ENCODE peak calls at places on chromosome 13, in ten cellular contexts. C is CD8-positive, alpha-beta memory T cell; Q is hepatocyte; X is GM23248; Y is body of pancreas; N is gastrocnemius medialis; T is aorta; L is thoracic aorta; M is IMR-90; E is vagina. K is an unnamed sample. For H3K27me3, the result is how much of the 10 kb centered on the place peaks cover.

GRCh38 chr13:24288870-24289269 is 20.5 kb upstream of the C1QTNF9 start:
- DNase-seq in E (no peak), L (no peak), Q (no peak), N (no peak), T (no peak), X (no peak), C (no peak), M (peak), Y (no peak), K (no peak)

GRCh38 chr13:96762876-96763275 is 231.4 kb downstream of the OXGR1 start:
- DNase-seq in N (no peak), C (no peak), X (peak), Y (no peak), M (no peak), Q (no peak), L (no peak), T (no peak), E (no peak), K (no peak)

GRCh38 chr13:44221657-44222056 is 152.0 kb upstream of the SERP2 start:
- DNase-seq in M (no peak), X (no peak), C (no peak), E (no peak), Y (no peak), T (no peak), N (no peak), Q (no peak), L (no peak), K (no peak)

GRCh38 chr13:106432636-106433035 is 102.8 kb downstream of the EFNB2 start:
- DNase-seq in X (peak), Q (no peak), L (no peak), Y (no peak), N (no peak), M (no peak), C (no peak), T (no peak), E (no peak), K (no peak)

GRCh38 chr13:30610311-30610710 is 7.4 kb upstream of the USPL1 start:
- DNase-seq in L (no peak), M (no peak), E (no peak), T (no peak), N (no peak), X (no peak), Q (no peak), Y (peak), C (no peak), K (no peak)

GRCh38 chr13:111899714-111900389 is 167.1 kb upstream of the SOX1 start:
- DNase-seq in N (no peak), Q (no peak), X (no peak), T (no peak), M (no peak), C (no peak), Y (no peak), E (peak), L (no peak), K (no peak)

GRCh38 chr13:37715606-37716015 is 117.0 kb upstream of the POSTN start:
- DNase-seq in M (peak), X (peak), E (no peak), N (no peak), C (no peak), T (peak), Y (no peak), Q (no peak), L (no peak), K (no peak)

GRCh38 chr13:93080587-93080986 is 146.0 kb upstream of the GPC6 start:
- DNase-seq in X (no peak), E (no peak), C (no peak), M (peak), Y (no peak), L (no peak), T (no peak), Q (no peak), N (no peak), K (no peak)

GRCh38 chr13:42110410-42111155 is 62.1 kb downstream of the DGKH start:
- DNase-seq in N (no peak), Y (no peak), T (no peak), E (no peak), X (peak), M (peak), L (no peak), Q (peak), C (peak), K (peak)

GRCh38 chr13:20728579-20729300 is 25.2 kb downstream of the IL17D start:
- DNase-seq in M (no peak), N (peak), Q (no peak), L (no peak), Y (no peak), C (no peak), T (no peak), E (no peak), X (peak), K (no peak)

GRCh38 chr13:20127563-20128458 is 33.0 kb downstream of the GJA3 start:
- DNase-seq in E (no peak), Y (peak), N (peak), X (peak), M (peak), Q (peak), T (peak), L (no peak), C (peak), K (peak)

GRCh38 chr13:98200211-98200878 is 23.3 kb upstream of the RNF113B start:
- DNase-seq in Q (no peak), Y (no peak), L (no peak), M (no peak), C (no peak), T (no peak), N (no peak), X (no peak), E (no peak), K (no peak)

GRCh38 chr13:76886292-76887061 is at the start of gene KCTD12:
- DNase-seq in C (peak), T (peak), Y (peak), L (peak), Q (peak), E (no peak), N (peak), X (peak), M (peak), K (peak)

GRCh38 chr13:30276178-30276577 is 31.2 kb downstream of the KATNAL1 start:
- DNase-seq in Q (no peak), E (no peak), T (no peak), Y (no peak), M (no peak), N (no peak), L (no peak), C (no peak), X (no peak), K (no peak)

GRCh38 chr13:25037057-25037813 is 58.7 kb upstream of the PABPC3 start:
- DNase-seq in Y (peak), T (no peak), E (no peak), Q (peak), X (peak), M (peak), N (no peak), C (peak), L (no peak), K (peak)

GRCh38 chr13:23966221-23966690 is 69.0 kb upstream of the C1QTNF9B start:
- DNase-seq in Y (no peak), L (no peak), T (no peak), C (no peak), X (no peak), Q (no peak), N (no peak), M (no peak), E (no peak), K (no peak)

GRCh38 chr13:52449323-52450011 is 967 bp downstream of the VPS36 start:
- DNase-seq in N (no peak), Y (no peak), E (no peak), T (no peak), L (no peak), C (no peak), M (no peak), X (no peak), Q (no peak), K (no peak)

GRCh38 chr13:26132756-26133155 is 80.9 kb upstream of the SHISA2 start:
- DNase-seq in L (no peak), X (peak), N (no peak), T (no peak), C (no peak), Y (no peak), E (no peak), M (peak), Q (no peak), K (no peak)

GRCh38 chr13:30923423-30923822 is 9.0 kb upstream of the TEX26 start:
- DNase-seq in M (no peak), C (no peak), Y (no peak), X (no peak), L (no peak), T (no peak), N (no peak), E (no peak), Q (no peak), K (no peak)

GRCh38 chr13:73146705-73147104 is 87.9 kb downstream of the KLF5 start:
- DNase-seq in Q (no peak), M (peak), X (no peak), Y (no peak), E (no peak), N (no peak), C (no peak), T (no peak), L (no peak), K (no peak)

GRCh38 chr13:113141591-113141950 is 16.9 kb upstream of the PROZ start:
- DNase-seq in N (no peak), Y (no peak), E (no peak), C (no peak), T (peak), Q (no peak), M (no peak), X (no peak), L (no peak), K (no peak)

GRCh38 chr13:97028441-97029299 is 34.4 kb upstream of the OXGR1 start:
- DNase-seq in T (peak), C (no peak), L (no peak), E (no peak), Y (peak), Q (peak), M (peak), N (no peak), X (peak), K (peak)

GRCh38 chr13:44004881-44005280 is 125.2 kb downstream of the LACC1 start:
- DNase-seq in N (no peak), L (no peak), E (no peak), C (no peak), Q (peak), T (no peak), Y (no peak), X (peak), M (peak), K (no peak)

GRCh38 chr13:98434060-98434459 is 142.8 kb downstream of the STK24 start:
- DNase-seq in C (no peak), T (no peak), L (no peak), E (no peak), Q (no peak), Y (no peak), M (no peak), N (no peak), X (no peak), K (no peak)

GRCh38 chr13:102587916-102588315 is 8.9 kb upstream of the TPP2 start:
- DNase-seq in L (no peak), C (no peak), X (no peak), N (no peak), Q (no peak), E (no peak), Y (no peak), T (no peak), M (no peak), K (no peak)

GRCh38 chr13:30818323-30818960 is 83.1 kb downstream of the ALOX5AP start:
- DNase-seq in N (no peak), Y (no peak), T (peak), X (peak), C (no peak), E (no peak), M (peak), L (peak), Q (peak), K (no peak)

GRCh38 chr13:48890386-48890785 is 85.3 kb upstream of the FNDC3A start:
- DNase-seq in T (no peak), C (no peak), N (no peak), Y (no peak), M (no peak), X (peak), L (no peak), Q (no peak), E (no peak), K (no peak)

GRCh38 chr13:71864094-71864980 is 2.7 kb downstream of the DACH1 start:
- DNase-seq in X (no peak), L (no peak), C (no peak), M (no peak), E (no peak), Y (peak), T (peak), Q (peak), N (no peak), K (peak)

DNA sequence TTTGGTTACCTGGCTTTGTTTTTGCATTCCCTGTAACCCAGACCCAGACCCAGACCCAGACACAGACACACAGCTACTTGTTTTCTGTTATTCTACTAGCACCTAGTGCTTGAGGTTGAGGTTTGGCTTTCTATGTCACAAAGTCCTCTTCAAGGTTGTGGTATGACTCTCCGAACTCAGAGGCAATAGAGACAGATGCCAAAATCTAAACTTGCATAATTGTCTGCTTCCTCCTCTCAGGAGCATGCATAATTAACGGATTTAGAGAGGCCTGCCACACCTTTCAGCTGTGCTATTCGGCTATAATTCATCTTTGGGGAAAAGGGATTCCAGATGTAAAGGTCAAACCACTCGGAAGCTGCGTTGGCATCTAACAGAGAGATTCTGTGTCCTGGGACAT is 193.8 kb downstream of the TDRD3 start:
- DNase-seq in X (peak), C (no peak), N (no peak), L (no peak), E (no peak), Q (no peak), T (no peak), Y (no peak), M (no peak), K (no peak)
- H3K27me3 ChIP-seq in X (half or more), C (under half), N (under half), L (under half), E (under half), Q (under half), T (under half), Y (under half), M (under half), K (under half)

GRCh38 chr13:50722437-50723125 is 120.9 kb downstream of the DLEU7 start:
- DNase-seq in C (no peak), Q (no peak), M (no peak), X (peak), E (no peak), T (no peak), N (no peak), Y (no peak), L (no peak), K (no peak)
- H3K27me3 ChIP-seq in C (under half), Q (under half), M (under half), X (under half), E (under half), T (under half), N (under half), Y (under half), L (under half), K (under half)

GRCh38 chr13:27978301-27978968 is 9.3 kb upstream of the CDX2 start:
- DNase-seq in M (no peak), N (no peak), T (no peak), Q (peak), L (no peak), C (no peak), X (no peak), Y (no peak), E (no peak), K (peak)
- H3K27me3 ChIP-seq in M (half or more), N (half or more), T (under half), Q (half or more), L (under half), C (under half), X (half or more), Y (under half), E (under half), K (under half)

GRCh38 chr13:32850311-32851052 is 165.7 kb upstream of the KL start:
- DNase-seq in X (peak), Y (no peak), N (no peak), L (no peak), Q (no peak), T (no peak), C (no peak), M (no peak), E (no peak), K (no peak)
- H3K27me3 ChIP-seq in X (under half), Y (under half), N (under half), L (under half), Q (under half), T (under half), C (under half), M (under half), E (under half), K (under half)

DNA sequence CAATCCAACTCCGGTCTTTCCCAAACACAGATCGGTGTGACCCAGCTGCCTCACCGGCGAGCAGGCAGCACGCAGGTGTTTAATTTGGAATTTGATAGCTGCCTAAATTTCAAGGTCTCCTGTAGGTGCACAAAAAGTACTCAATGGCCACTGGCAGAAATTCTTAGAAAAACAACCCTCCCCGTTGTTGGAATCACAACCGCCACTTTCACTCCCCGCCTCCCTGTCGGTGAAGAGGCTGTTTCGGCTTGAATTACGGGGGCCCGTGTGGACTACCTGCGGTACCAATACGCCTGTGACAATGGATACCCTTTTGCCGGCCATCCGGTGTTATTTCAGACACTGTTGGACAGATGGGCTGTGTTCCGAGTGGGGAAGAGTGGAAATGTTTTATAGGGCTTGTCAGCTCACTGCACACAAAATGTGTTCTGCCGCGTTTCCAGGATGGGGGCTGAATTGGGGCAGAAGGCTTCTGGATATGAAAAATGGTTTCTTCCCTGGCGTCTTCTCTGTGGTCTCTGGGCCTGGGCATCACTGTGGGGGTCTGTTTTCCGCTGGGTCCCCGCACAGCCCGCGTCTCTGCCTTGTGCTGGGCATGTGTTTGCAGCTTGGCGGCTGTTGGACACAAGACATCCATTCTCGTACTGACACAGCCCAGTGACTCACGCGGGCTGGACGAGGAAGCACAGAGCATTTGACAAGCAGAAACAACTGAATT is 45.4 kb downstream of the ZIC5 start:
- DNase-seq in T (no peak), N (no peak), C (no peak), Y (peak), L (no peak), Q (no peak), X (peak), M (peak), E (no peak), K (peak)
- H3K27me3 ChIP-seq in T (under half), N (half or more), C (under half), Y (under half), L (under half), Q (under half), X (under half), M (under half), E (under half), K (under half)

DNA sequence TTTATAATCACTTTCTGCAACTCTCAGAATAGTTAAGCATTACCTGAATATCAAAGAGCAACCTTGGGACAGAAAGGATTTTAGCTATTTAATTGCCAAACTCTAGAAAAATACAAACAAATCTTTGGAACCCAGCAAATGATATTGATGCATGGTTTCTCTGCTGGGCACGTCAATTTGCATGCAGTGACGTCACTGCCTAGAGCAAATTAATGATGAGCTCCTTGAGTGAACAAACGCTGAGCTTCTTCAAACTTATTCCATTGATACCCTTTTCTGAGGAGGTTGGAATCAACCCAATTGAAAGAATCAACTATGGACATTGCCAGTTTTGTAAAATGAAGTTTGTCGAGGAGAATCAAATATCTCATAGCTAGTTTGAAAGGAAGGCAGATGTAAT is 259.9 kb upstream of the SOX21 start:
- DNase-seq in X (no peak), Y (no peak), L (no peak), N (no peak), C (no peak), M (no peak), Q (no peak), T (no peak), E (no peak), K (no peak)
- H3K27me3 ChIP-seq in X (half or more), Y (under half), L (under half), N (under half), C (under half), M (half or more), Q (half or more), T (under half), E (under half), K (under half)

DNA sequence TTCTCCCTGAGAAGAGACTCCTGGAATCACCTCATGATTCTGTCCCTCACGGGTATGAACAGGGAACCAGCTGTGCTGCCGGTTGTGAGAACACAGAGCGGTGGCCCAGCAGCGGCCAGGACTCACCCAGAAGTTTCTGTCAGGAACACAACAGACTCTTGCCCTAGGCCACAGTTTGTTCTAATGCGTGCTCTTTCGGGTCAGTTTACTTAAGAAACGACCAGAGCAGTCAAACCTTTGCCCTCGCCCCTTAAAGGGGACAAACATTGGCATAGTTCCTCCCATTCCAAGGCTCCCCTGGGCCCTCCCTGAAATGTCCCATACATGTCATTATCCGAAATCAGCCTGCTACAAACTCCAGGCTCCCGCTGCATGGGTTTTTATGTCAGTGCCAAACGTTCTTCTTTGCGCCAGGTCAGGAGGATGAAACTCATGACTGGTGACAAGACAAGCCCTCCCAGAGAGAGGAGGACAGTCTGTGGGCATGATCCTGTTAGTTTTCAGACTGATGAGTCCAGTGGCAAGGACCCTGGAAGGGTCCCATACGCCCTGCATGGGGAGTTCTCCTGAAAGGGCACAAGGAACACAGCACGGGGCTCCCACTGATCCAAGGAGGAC is 18.3 kb downstream of the ZIC5 start:
- DNase-seq in M (no peak), E (no peak), C (no peak), X (no peak), N (no peak), Y (no peak), T (no peak), Q (no peak), L (no peak), K (no peak)
- H3K27me3 ChIP-seq in M (half or more), E (under half), C (under half), X (half or more), N (half or more), Y (under half), T (under half), Q (half or more), L (under half), K (under half)

K was measured in colonic mucosa.